ENCODE peak calls at places on chromosomes 1 and 21, in eight cellular contexts. M is T follicular helper cell; G is SW480; I is EL; H is choroid plexus epithelial cell; K is stimulated activated CD8-positive, alpha-beta memory T cell treated with anti-CD3 and anti-CD28 coated beads, Interleukin-7, amount 100 ng/mL, for 1 hour; Q is T-helper 2 cell treated with Interferon-gamma antibody and Interleukin-4, amounts not matched to agents 5 μg/mL and 100 μg/mL, for 36 hours; W is GDM1. O is an unnamed sample.

GRCh38 chr1:47416319-47417128 is 439 bp downstream of the FOXE3 start:
- DNase-seq in Q (no peak), I (no peak), K (no peak), H (no peak), M (no peak), W (no peak), G (no peak), O (no peak)

GRCh38 chr21:41164981-41165650 is 2.8 kb upstream of the BACE2 start:
- DNase-seq in G (peak), H (no peak), Q (no peak), W (no peak), K (no peak), I (peak), M (no peak), O (no peak)

GRCh38 chr1:226019550-226019949 is 20.4 kb upstream of the SDE2 start:
- DNase-seq in I (no peak), Q (no peak), M (no peak), W (no peak), K (no peak), G (no peak), H (no peak), O (no peak)

GRCh38 chr1:94925561-94926364 is 1.1 kb downstream of the CNN3 start:
- DNase-seq in G (peak), I (peak), H (peak), W (no peak), M (no peak), Q (no peak), K (no peak), O (peak)

GRCh38 chr1:175150596-175151319 is 41.8 kb downstream of the KIAA0040 start:
- DNase-seq in W (no peak), M (no peak), K (no peak), H (no peak), I (peak), G (peak), Q (no peak), O (peak)

GRCh38 chr21:20010691-20011200 is 987.5 kb upstream of the NCAM2 start:
- DNase-seq in W (no peak), M (no peak), I (no peak), G (no peak), Q (no peak), H (no peak), K (no peak), O (no peak)

GRCh38 chr1:1242461-1243080 is 4.0 kb downstream of the C1QTNF12 start:
- DNase-seq in Q (no peak), I (no peak), G (no peak), W (no peak), M (no peak), H (no peak), K (no peak), O (no peak)

GRCh38 chr21:37281993-37282392 is 14.9 kb upstream of the VPS26C start:
- DNase-seq in Q (no peak), M (no peak), W (no peak), H (no peak), K (no peak), G (peak), I (no peak), O (no peak)

GRCh38 chr1:100396651-100397050 is 44.3 kb downstream of the CDC14A start:
- DNase-seq in K (no peak), G (no peak), H (no peak), I (no peak), M (no peak), Q (no peak), W (no peak), O (no peak)

GRCh38 chr1:89620664-89621063 is 12.3 kb upstream of the LRRC8C start:
- DNase-seq in M (no peak), G (no peak), H (no peak), W (no peak), Q (no peak), K (no peak), I (no peak), O (no peak)

GRCh38 chr1:41321277-41321676 is 40.0 kb upstream of the FOXO6 start:
- DNase-seq in M (no peak), K (no peak), H (no peak), Q (no peak), I (no peak), W (no peak), G (no peak), O (no peak)

GRCh38 chr21:45531393-45532215 is 10.6 kb downstream of the SLC19A1 start:
- DNase-seq in M (no peak), H (no peak), I (no peak), Q (no peak), K (no peak), W (no peak), G (no peak), O (no peak)

GRCh38 chr1:223123238-223123976 is 19.6 kb downstream of the TLR5 start:
- DNase-seq in K (peak), H (peak), M (peak), G (peak), I (peak), W (peak), Q (peak), O (peak)

O was measured in RKO.